ENCODE peak calls at places on chromosomes 16 and 17, in nine cellular contexts. One of them, this sample, is unnamed.

GRCh38 chr16:27431773-27432599 is 30.0 kb downstream of the IL21R start:
- DNase-seq in cardiac fibroblast: no peak
- DNase-seq in CD4-positive, alpha-beta memory T cell: no peak
- DNase-seq in Right ventricle myocardium superior: no peak
- DNase-seq in SHP77: no peak
- DNase-seq in HL-60: no peak
- DNase-seq in ELR: peak; percentile 74
- DNase-seq in iPS-NIHi11: no peak
- DNase-seq in M059J: peak; percentile 60
- DNase-seq in this sample: no peak

GRCh38 chr17:45666046-45666600 is 118.0 kb upstream of the CRHR1 start:
- DNase-seq in cardiac fibroblast: no peak
- DNase-seq in M059J: no peak
- DNase-seq in iPS-NIHi11: no peak
- DNase-seq in SHP77: no peak
- DNase-seq in Right ventricle myocardium superior: no peak
- DNase-seq in CD4-positive, alpha-beta memory T cell: no peak
- DNase-seq in HL-60: no peak
- DNase-seq in ELR: no peak
- DNase-seq in this sample: no peak

GRCh38 chr17:79925242-79925957 is 86.2 kb upstream of the CBX4 start:
- DNase-seq in Right ventricle myocardium superior: peak; percentile 81
- DNase-seq in iPS-NIHi11: peak; percentile 63
- DNase-seq in cardiac fibroblast: peak; percentile 66
- DNase-seq in HL-60: no peak
- DNase-seq in ELR: peak; percentile 31
- DNase-seq in M059J: peak; percentile 73
- DNase-seq in SHP77: peak; percentile 59
- DNase-seq in CD4-positive, alpha-beta memory T cell: no peak
- DNase-seq in this sample: no peak

GRCh38 chr17:46002311-46002972 is 3.4 kb downstream of the STH start:
- DNase-seq in CD4-positive, alpha-beta memory T cell: peak; percentile 76
- DNase-seq in ELR: peak; percentile 75
- DNase-seq in cardiac fibroblast: peak; percentile 69
- DNase-seq in iPS-NIHi11: peak; percentile 86
- DNase-seq in HL-60: peak; percentile 16
- DNase-seq in Right ventricle myocardium superior: peak; percentile 72
- DNase-seq in SHP77: peak; percentile 73
- DNase-seq in M059J: peak; percentile 63
- DNase-seq in this sample: peak; percentile 54

GRCh38 chr17:15952048-15952532 is 7.2 kb downstream of the ADORA2B start:
- DNase-seq in SHP77: no peak
- DNase-seq in iPS-NIHi11: no peak
- DNase-seq in HL-60: no peak
- DNase-seq in ELR: no peak
- DNase-seq in cardiac fibroblast: no peak
- DNase-seq in CD4-positive, alpha-beta memory T cell: no peak
- DNase-seq in Right ventricle myocardium superior: no peak
- DNase-seq in M059J: no peak
- DNase-seq in this sample: no peak

GRCh38 chr17:61323015-61323379 is 76.6 kb upstream of the TBX2 start:
- DNase-seq in CD4-positive, alpha-beta memory T cell: no peak
- DNase-seq in HL-60: no peak
- DNase-seq in Right ventricle myocardium superior: no peak
- DNase-seq in iPS-NIHi11: no peak
- DNase-seq in SHP77: no peak
- DNase-seq in cardiac fibroblast: peak; percentile 43
- DNase-seq in ELR: no peak
- DNase-seq in M059J: no peak
- DNase-seq in this sample: no peak

GRCh38 chr17:78664476-78665384 is 87.5 kb upstream of the DNAH17 start:
- DNase-seq in HL-60: no peak
- DNase-seq in cardiac fibroblast: peak; percentile 22
- DNase-seq in M059J: peak; percentile 22
- DNase-seq in Right ventricle myocardium superior: no peak
- DNase-seq in iPS-NIHi11: no peak
- DNase-seq in ELR: no peak
- DNase-seq in CD4-positive, alpha-beta memory T cell: no peak
- DNase-seq in SHP77: peak; percentile 53
- DNase-seq in this sample: no peak

GRCh38 chr17:80683625-80684100 is 139.0 kb downstream of the RPTOR start:
- DNase-seq in SHP77: no peak
- DNase-seq in HL-60: no peak
- DNase-seq in CD4-positive, alpha-beta memory T cell: no peak
- DNase-seq in M059J: no peak
- DNase-seq in cardiac fibroblast: no peak
- DNase-seq in ELR: no peak
- DNase-seq in iPS-NIHi11: no peak
- DNase-seq in Right ventricle myocardium superior: no peak
- DNase-seq in this sample: no peak

GRCh38 chr17:80175411-80175810 is 5.6 kb downstream of the CARD14 start:
- DNase-seq in ELR: peak; percentile 32
- DNase-seq in Right ventricle myocardium superior: no peak
- DNase-seq in iPS-NIHi11: peak; percentile 66
- DNase-seq in SHP77: no peak
- DNase-seq in cardiac fibroblast: peak; percentile 36
- DNase-seq in CD4-positive, alpha-beta memory T cell: no peak
- DNase-seq in M059J: peak; percentile 43
- DNase-seq in HL-60: no peak
- DNase-seq in this sample: no peak

GRCh38 chr16:52450241-52450640 is 96.7 kb downstream of the TOX3 start:
- DNase-seq in CD4-positive, alpha-beta memory T cell: no peak
- DNase-seq in ELR: no peak
- DNase-seq in M059J: no peak
- DNase-seq in iPS-NIHi11: no peak
- DNase-seq in HL-60: no peak
- DNase-seq in SHP77: no peak
- DNase-seq in cardiac fibroblast: no peak
- DNase-seq in Right ventricle myocardium superior: no peak
- DNase-seq in this sample: no peak

GRCh38 chr16:46996391-46996790 is 22.9 kb upstream of the DNAJA2 start:
- DNase-seq in iPS-NIHi11: peak; percentile 40
- DNase-seq in CD4-positive, alpha-beta memory T cell: no peak
- DNase-seq in SHP77: no peak
- DNase-seq in HL-60: no peak
- DNase-seq in Right ventricle myocardium superior: no peak
- DNase-seq in cardiac fibroblast: peak; percentile 16
- DNase-seq in ELR: no peak
- DNase-seq in M059J: peak; percentile 21
- DNase-seq in this sample: no peak

GRCh38 chr17:40818343-40818732 is 4.1 kb downstream of the KRT10 start:
- DNase-seq in iPS-NIHi11: no peak
- DNase-seq in SHP77: no peak
- DNase-seq in HL-60: no peak
- DNase-seq in Right ventricle myocardium superior: no peak
- DNase-seq in cardiac fibroblast: no peak
- DNase-seq in CD4-positive, alpha-beta memory T cell: no peak
- DNase-seq in M059J: peak; percentile 6
- DNase-seq in ELR: no peak
- DNase-seq in this sample: no peak